ENCODE peak calls at places on chromosomes 7 and 10, in six cellular contexts. One of them, this sample, is unnamed.

GRCh38 chr10:103451091-103451801 is 924 bp downstream of the CALHM2 start:
- DNase-seq in AG09319: peak
- DNase-seq in endothelial cell of umbilical vein: peak
- DNase-seq in HL-60: peak
- DNase-seq in heart right ventricle: peak
- DNase-seq in PC-9: peak
- DNase-seq in this sample: no peak

GRCh38 chr7:135168001-135168400 is 2.5 kb downstream of the CYREN start:
- DNase-seq in AG09319: no peak
- DNase-seq in endothelial cell of umbilical vein: peak
- DNase-seq in HL-60: no peak
- DNase-seq in heart right ventricle: no peak
- DNase-seq in PC-9: no peak
- DNase-seq in this sample: no peak

GRCh38 chr10:110399163-110400094 is 94.7 kb upstream of the SMNDC1 start:
- DNase-seq in AG09319: peak
- DNase-seq in endothelial cell of umbilical vein: peak
- DNase-seq in HL-60: no peak
- DNase-seq in heart right ventricle: peak
- DNase-seq in PC-9: peak
- DNase-seq in this sample: no peak

GRCh38 chr10:117071293-117072050 is 66.5 kb upstream of the SHTN1 start:
- DNase-seq in AG09319: no peak
- DNase-seq in endothelial cell of umbilical vein: no peak
- DNase-seq in HL-60: no peak
- DNase-seq in heart right ventricle: no peak
- DNase-seq in PC-9: peak
- DNase-seq in this sample: no peak

GRCh38 chr7:29996321-29996720 is 6.7 kb upstream of the SCRN1 start:
- DNase-seq in AG09319: no peak
- DNase-seq in endothelial cell of umbilical vein: no peak
- DNase-seq in HL-60: no peak
- DNase-seq in heart right ventricle: no peak
- DNase-seq in PC-9: no peak
- DNase-seq in this sample: no peak

GRCh38 chr10:130464426-130464825 is 328.2 kb downstream of the GLRX3 start:
- DNase-seq in AG09319: no peak
- DNase-seq in endothelial cell of umbilical vein: no peak
- DNase-seq in HL-60: no peak
- DNase-seq in heart right ventricle: no peak
- DNase-seq in PC-9: no peak
- DNase-seq in this sample: no peak

GRCh38 chr7:138691166-138691565 is 10.0 kb downstream of the SVOPL start:
- DNase-seq in AG09319: no peak
- DNase-seq in endothelial cell of umbilical vein: no peak
- DNase-seq in HL-60: no peak
- DNase-seq in heart right ventricle: no peak
- DNase-seq in PC-9: no peak
- DNase-seq in this sample: no peak

GRCh38 chr7:128591705-128592104 is 80.4 kb upstream of the GARIN1A start:
- DNase-seq in AG09319: no peak
- DNase-seq in endothelial cell of umbilical vein: no peak
- DNase-seq in HL-60: no peak
- DNase-seq in heart right ventricle: peak
- DNase-seq in PC-9: no peak
- DNase-seq in this sample: no peak

GRCh38 chr7:12389089-12389700 is 14.5 kb downstream of the VWDE start:
- DNase-seq in AG09319: peak
- DNase-seq in endothelial cell of umbilical vein: peak
- DNase-seq in HL-60: peak
- DNase-seq in heart right ventricle: peak
- DNase-seq in PC-9: peak
- DNase-seq in this sample: peak

GRCh38 chr10:73979428-73980407 is 18.2 kb upstream of the VCL start:
- DNase-seq in AG09319: no peak
- DNase-seq in endothelial cell of umbilical vein: no peak
- DNase-seq in HL-60: peak
- DNase-seq in heart right ventricle: no peak
- DNase-seq in PC-9: no peak
- DNase-seq in this sample: no peak

GRCh38 chr7:2621061-2621828 is 10.5 kb upstream of the TTYH3 start:
- DNase-seq in AG09319: no peak
- DNase-seq in endothelial cell of umbilical vein: peak
- DNase-seq in HL-60: no peak
- DNase-seq in heart right ventricle: peak
- DNase-seq in PC-9: no peak
- DNase-seq in this sample: no peak

GRCh38 chr7:55774327-55775050 is 88.1 kb downstream of the SEPTIN14 start:
- DNase-seq in AG09319: no peak
- DNase-seq in endothelial cell of umbilical vein: no peak
- DNase-seq in HL-60: no peak
- DNase-seq in heart right ventricle: no peak
- DNase-seq in PC-9: no peak
- DNase-seq in this sample: no peak

GRCh38 chr7:54837167-54837566 is 78.2 kb upstream of the SEC61G start:
- DNase-seq in AG09319: no peak
- DNase-seq in endothelial cell of umbilical vein: no peak
- DNase-seq in HL-60: no peak
- DNase-seq in heart right ventricle: peak
- DNase-seq in PC-9: no peak
- DNase-seq in this sample: no peak

GRCh38 chr7:26813426-26813825 is 51.0 kb downstream of the SKAP2 start:
- DNase-seq in AG09319: no peak
- DNase-seq in endothelial cell of umbilical vein: no peak
- DNase-seq in HL-60: no peak
- DNase-seq in heart right ventricle: no peak
- DNase-seq in PC-9: no peak
- DNase-seq in this sample: no peak

GRCh38 chr10:133261726-133262325 is 14.8 kb downstream of the ADAM8 start:
- DNase-seq in AG09319: peak
- DNase-seq in endothelial cell of umbilical vein: peak
- DNase-seq in HL-60: peak
- DNase-seq in heart right ventricle: peak
- DNase-seq in PC-9: peak
- DNase-seq in this sample: peak

GRCh38 chr7:25926009-25926408 is 226.0 kb upstream of the NFE2L3 start:
- DNase-seq in AG09319: no peak
- DNase-seq in endothelial cell of umbilical vein: peak
- DNase-seq in HL-60: peak
- DNase-seq in heart right ventricle: no peak
- DNase-seq in PC-9: no peak
- DNase-seq in this sample: no peak

GRCh38 chr7:130723784-130724183 is 10.2 kb downstream of the KLF14 start:
- DNase-seq in AG09319: no peak
- DNase-seq in endothelial cell of umbilical vein: no peak
- DNase-seq in HL-60: no peak
- DNase-seq in heart right ventricle: no peak
- DNase-seq in PC-9: no peak
- DNase-seq in this sample: no peak

GRCh38 chr7:130719550-130719949 is 14.5 kb downstream of the KLF14 start:
- DNase-seq in AG09319: no peak
- DNase-seq in endothelial cell of umbilical vein: no peak
- DNase-seq in HL-60: no peak
- DNase-seq in heart right ventricle: no peak
- DNase-seq in PC-9: no peak
- DNase-seq in this sample: no peak

GRCh38 chr7:130721486-130722277 is 12.3 kb downstream of the KLF14 start:
- DNase-seq in AG09319: peak
- DNase-seq in endothelial cell of umbilical vein: peak
- DNase-seq in HL-60: peak
- DNase-seq in heart right ventricle: peak
- DNase-seq in PC-9: peak
- DNase-seq in this sample: peak
- TF ChIP-seq CTCF in AG09319: peak
- TF ChIP-seq CTCF in endothelial cell of umbilical vein: peak
- TF ChIP-seq CTCF in HL-60: no peak
- TF ChIP-seq CTCF in heart right ventricle: peak
- TF ChIP-seq CTCF in PC-9: peak
- TF ChIP-seq CTCF in this sample: peak

GRCh38 chr7:95481768-95482167 is 4.0 kb upstream of the ASB4 start:
- DNase-seq in AG09319: no peak
- DNase-seq in endothelial cell of umbilical vein: no peak
- DNase-seq in HL-60: no peak
- DNase-seq in heart right ventricle: no peak
- DNase-seq in PC-9: no peak
- DNase-seq in this sample: no peak

GRCh38 chr7:95479992-95480624 is 5.6 kb upstream of the ASB4 start:
- DNase-seq in AG09319: no peak
- DNase-seq in endothelial cell of umbilical vein: no peak
- DNase-seq in HL-60: no peak
- DNase-seq in heart right ventricle: no peak
- DNase-seq in PC-9: no peak
- DNase-seq in this sample: no peak

GRCh38 chr7:95476072-95476845 is 9.5 kb upstream of the ASB4 start:
- DNase-seq in AG09319: no peak
- DNase-seq in endothelial cell of umbilical vein: no peak
- DNase-seq in HL-60: no peak
- DNase-seq in heart right ventricle: no peak
- DNase-seq in PC-9: no peak
- DNase-seq in this sample: no peak

GRCh38 chr7:95476904-95477594 is 8.7 kb upstream of the ASB4 start:
- DNase-seq in AG09319: peak
- DNase-seq in endothelial cell of umbilical vein: peak
- DNase-seq in HL-60: peak
- DNase-seq in heart right ventricle: peak
- DNase-seq in PC-9: peak
- DNase-seq in this sample: no peak

DNA sequence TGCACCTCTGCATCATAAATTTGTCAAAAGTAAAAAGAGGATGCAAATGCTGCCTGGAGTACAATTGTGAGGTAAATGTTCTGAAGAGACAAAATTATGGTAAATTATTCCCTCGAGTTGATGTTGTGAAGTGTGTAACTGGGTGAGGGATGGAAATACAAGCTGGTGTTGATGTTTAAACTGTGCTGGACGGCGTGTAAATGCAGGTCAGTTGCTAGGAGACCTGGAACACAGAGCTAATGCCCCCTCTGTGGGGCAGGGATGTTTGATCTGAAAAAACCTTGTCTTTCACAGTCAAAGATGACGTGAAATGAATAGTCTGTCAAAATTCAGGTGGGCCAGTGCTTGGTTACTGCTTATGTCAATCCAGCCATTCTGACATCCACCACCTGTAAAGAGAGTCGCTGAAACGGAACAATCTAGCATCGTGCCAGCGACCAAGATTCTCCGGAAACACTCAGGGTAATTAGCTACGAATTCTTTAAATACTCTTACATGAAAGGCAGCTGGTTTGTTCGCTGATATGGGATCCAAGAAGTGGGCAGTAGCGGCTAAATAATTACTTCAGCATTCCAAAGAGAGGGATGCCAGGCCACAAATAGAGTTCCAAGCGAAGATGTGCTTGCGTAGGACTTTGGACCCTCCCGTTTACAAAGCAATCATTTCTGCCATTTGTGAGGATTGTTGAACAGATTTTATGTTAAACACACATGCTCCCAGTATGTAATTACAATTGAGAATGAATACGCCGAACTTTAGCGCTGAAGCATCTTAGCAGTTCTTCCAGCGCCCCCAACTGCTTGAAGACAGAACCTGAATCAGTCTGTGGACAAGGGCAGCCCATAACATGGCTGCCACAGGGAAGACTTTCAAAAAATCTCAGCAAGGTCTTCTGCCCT is 7.4 kb upstream of the ASB4 start:
- DNase-seq in AG09319: peak
- DNase-seq in endothelial cell of umbilical vein: peak
- DNase-seq in HL-60: no peak
- DNase-seq in heart right ventricle: peak
- DNase-seq in PC-9: no peak
- DNase-seq in this sample: no peak
- TF ChIP-seq CTCF in AG09319: peak
- TF ChIP-seq CTCF in endothelial cell of umbilical vein: peak
- TF ChIP-seq CTCF in HL-60: no peak
- TF ChIP-seq CTCF in heart right ventricle: no peak
- TF ChIP-seq CTCF in PC-9: no peak
- TF ChIP-seq CTCF in this sample: peak

DNA sequence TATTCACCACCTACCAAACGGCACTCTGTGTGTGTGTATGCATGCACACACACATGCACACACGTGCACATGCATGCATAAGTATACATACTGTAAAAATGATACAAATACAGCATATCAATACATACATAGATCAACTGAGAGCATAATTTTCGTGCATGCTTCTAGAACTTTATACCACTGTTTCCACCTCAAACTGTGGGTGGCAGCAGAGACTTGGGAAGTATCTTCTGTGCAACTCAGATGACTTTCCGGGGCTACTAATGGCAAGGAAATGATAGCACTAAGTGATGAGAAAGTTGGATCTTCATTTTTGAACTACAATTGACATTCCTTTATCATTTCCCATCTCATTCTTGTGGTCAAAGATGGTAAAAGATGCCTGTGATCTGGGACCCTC is 570.7 kb downstream of the REEP3 start:
- DNase-seq in AG09319: no peak
- DNase-seq in endothelial cell of umbilical vein: no peak
- DNase-seq in HL-60: no peak
- DNase-seq in heart right ventricle: no peak
- DNase-seq in PC-9: no peak
- DNase-seq in this sample: no peak
- TF ChIP-seq CTCF in AG09319: no peak
- TF ChIP-seq CTCF in endothelial cell of umbilical vein: no peak
- TF ChIP-seq CTCF in HL-60: no peak
- TF ChIP-seq CTCF in heart right ventricle: peak
- TF ChIP-seq CTCF in PC-9: peak
- TF ChIP-seq CTCF in this sample: peak

DNA sequence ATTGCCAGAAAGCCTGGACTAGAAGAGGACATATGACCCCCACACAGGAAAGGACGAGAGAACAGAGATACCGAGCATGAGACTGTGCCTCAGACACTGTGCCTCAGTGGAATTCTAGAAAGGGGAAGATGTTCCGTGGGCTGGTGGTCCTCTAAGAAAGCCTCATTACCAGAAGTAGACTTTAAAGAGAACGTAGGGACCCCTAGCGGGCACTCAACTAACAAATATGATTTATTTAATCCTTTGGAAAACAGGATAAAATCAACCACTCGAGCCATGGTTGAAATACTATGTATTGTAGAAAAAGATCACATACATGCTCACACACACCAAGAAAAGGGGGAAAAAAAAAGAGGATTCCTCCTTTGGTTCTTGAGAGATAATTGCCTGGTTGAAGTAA is 701.2 kb upstream of the SORCS1 start:
- DNase-seq in AG09319: no peak
- DNase-seq in endothelial cell of umbilical vein: no peak
- DNase-seq in HL-60: no peak
- DNase-seq in heart right ventricle: no peak
- DNase-seq in PC-9: no peak
- DNase-seq in this sample: no peak
- TF ChIP-seq CTCF in AG09319: no peak
- TF ChIP-seq CTCF in endothelial cell of umbilical vein: no peak
- TF ChIP-seq CTCF in HL-60: no peak
- TF ChIP-seq CTCF in heart right ventricle: no peak
- TF ChIP-seq CTCF in PC-9: no peak
- TF ChIP-seq CTCF in this sample: no peak

GRCh38 chr7:45980181-45980905 is 59.3 kb upstream of the IGFBP3 start:
- DNase-seq in AG09319: no peak
- DNase-seq in endothelial cell of umbilical vein: no peak
- DNase-seq in HL-60: no peak
- DNase-seq in heart right ventricle: no peak
- DNase-seq in PC-9: no peak
- DNase-seq in this sample: no peak
- TF ChIP-seq CTCF in AG09319: no peak
- TF ChIP-seq CTCF in endothelial cell of umbilical vein: no peak
- TF ChIP-seq CTCF in HL-60: no peak
- TF ChIP-seq CTCF in heart right ventricle: no peak
- TF ChIP-seq CTCF in PC-9: no peak
- TF ChIP-seq CTCF in this sample: no peak